ENCODE peak calls at places on chromosomes 6 and 20, in six cellular contexts. One of them, this sample, is unnamed.

GRCh38 chr6:42745083-42745637 is 743 bp downstream of the TBCC start:
- DNase-seq in A549: peak
- DNase-seq in neural progenitor cell: peak
- DNase-seq in omental fat pad: no peak
- DNase-seq in dorsolateral prefrontal cortex: peak
- DNase-seq in cardiac fibroblast: peak
- DNase-seq in this sample: no peak

GRCh38 chr6:149723771-149724417 is 6.0 kb upstream of the LATS1 start:
- DNase-seq in dorsolateral prefrontal cortex: peak
- DNase-seq in A549: peak
- DNase-seq in cardiac fibroblast: peak
- DNase-seq in neural progenitor cell: peak
- DNase-seq in omental fat pad: no peak
- DNase-seq in this sample: peak

GRCh38 chr20:60255866-60256265 is 297.6 kb downstream of the CDH26 start:
- DNase-seq in dorsolateral prefrontal cortex: no peak
- DNase-seq in cardiac fibroblast: no peak
- DNase-seq in neural progenitor cell: no peak
- DNase-seq in A549: no peak
- DNase-seq in omental fat pad: no peak
- DNase-seq in this sample: no peak

GRCh38 chr6:6694825-6695710 is 106.5 kb downstream of the LY86 start:
- DNase-seq in A549: no peak
- DNase-seq in neural progenitor cell: no peak
- DNase-seq in omental fat pad: peak
- DNase-seq in cardiac fibroblast: peak
- DNase-seq in dorsolateral prefrontal cortex: no peak
- DNase-seq in this sample: peak

GRCh38 chr6:56649053-56649769 is 6.5 kb upstream of the DST start:
- DNase-seq in dorsolateral prefrontal cortex: no peak
- DNase-seq in cardiac fibroblast: peak
- DNase-seq in neural progenitor cell: no peak
- DNase-seq in A549: peak
- DNase-seq in omental fat pad: no peak
- DNase-seq in this sample: peak

GRCh38 chr6:116764961-116765841 is at the start of gene FAM162B:
- DNase-seq in A549: peak
- DNase-seq in neural progenitor cell: peak
- DNase-seq in dorsolateral prefrontal cortex: no peak
- DNase-seq in omental fat pad: no peak
- DNase-seq in cardiac fibroblast: peak
- DNase-seq in this sample: no peak

GRCh38 chr20:61753987-61754956 is 311.4 kb downstream of the TAF4 start:
- DNase-seq in neural progenitor cell: no peak
- DNase-seq in dorsolateral prefrontal cortex: no peak
- DNase-seq in A549: no peak
- DNase-seq in omental fat pad: no peak
- DNase-seq in cardiac fibroblast: no peak
- DNase-seq in this sample: no peak

GRCh38 chr20:2585811-2586210 is 49.4 kb downstream of the TMC2 start:
- DNase-seq in dorsolateral prefrontal cortex: no peak
- DNase-seq in omental fat pad: no peak
- DNase-seq in neural progenitor cell: no peak
- DNase-seq in cardiac fibroblast: peak
- DNase-seq in A549: peak
- DNase-seq in this sample: peak

GRCh38 chr6:169848946-169849345 is 97.5 kb downstream of the ERMARD start:
- DNase-seq in cardiac fibroblast: no peak
- DNase-seq in omental fat pad: no peak
- DNase-seq in neural progenitor cell: no peak
- DNase-seq in A549: no peak
- DNase-seq in dorsolateral prefrontal cortex: no peak
- DNase-seq in this sample: no peak

GRCh38 chr20:9112541-9113515 is 43.9 kb downstream of the PLCB4 start:
- DNase-seq in dorsolateral prefrontal cortex: no peak
- DNase-seq in A549: no peak
- DNase-seq in omental fat pad: no peak
- DNase-seq in cardiac fibroblast: peak
- DNase-seq in neural progenitor cell: no peak
- DNase-seq in this sample: peak

GRCh38 chr20:1327241-1327653 is 1.7 kb downstream of the SDCBP2 start:
- DNase-seq in omental fat pad: peak
- DNase-seq in dorsolateral prefrontal cortex: peak
- DNase-seq in neural progenitor cell: no peak
- DNase-seq in cardiac fibroblast: peak
- DNase-seq in A549: no peak
- DNase-seq in this sample: peak

GRCh38 chr6:39193201-39193791 is 36.0 kb downstream of the KCNK5 start:
- DNase-seq in neural progenitor cell: peak
- DNase-seq in cardiac fibroblast: no peak
- DNase-seq in A549: no peak
- DNase-seq in dorsolateral prefrontal cortex: no peak
- DNase-seq in omental fat pad: no peak
- DNase-seq in this sample: no peak

GRCh38 chr20:24589381-24589780 is 120.0 kb downstream of the SYNDIG1 start:
- DNase-seq in omental fat pad: no peak
- DNase-seq in A549: no peak
- DNase-seq in cardiac fibroblast: no peak
- DNase-seq in dorsolateral prefrontal cortex: no peak
- DNase-seq in neural progenitor cell: no peak
- DNase-seq in this sample: no peak

GRCh38 chr6:139380168-139380567 is 5.7 kb upstream of the CITED2 start:
- DNase-seq in omental fat pad: no peak
- DNase-seq in dorsolateral prefrontal cortex: no peak
- DNase-seq in neural progenitor cell: no peak
- DNase-seq in A549: no peak
- DNase-seq in cardiac fibroblast: no peak
- DNase-seq in this sample: no peak

GRCh38 chr20:61766921-61767610 is 298.6 kb downstream of the TAF4 start:
- DNase-seq in neural progenitor cell: no peak
- DNase-seq in cardiac fibroblast: no peak
- DNase-seq in omental fat pad: no peak
- DNase-seq in dorsolateral prefrontal cortex: peak
- DNase-seq in A549: no peak
- DNase-seq in this sample: no peak

GRCh38 chr20:62704341-62704948 is 4.2 kb upstream of the NTSR1 start:
- DNase-seq in omental fat pad: peak
- DNase-seq in A549: peak
- DNase-seq in cardiac fibroblast: peak
- DNase-seq in dorsolateral prefrontal cortex: no peak
- DNase-seq in neural progenitor cell: no peak
- DNase-seq in this sample: peak

DNA sequence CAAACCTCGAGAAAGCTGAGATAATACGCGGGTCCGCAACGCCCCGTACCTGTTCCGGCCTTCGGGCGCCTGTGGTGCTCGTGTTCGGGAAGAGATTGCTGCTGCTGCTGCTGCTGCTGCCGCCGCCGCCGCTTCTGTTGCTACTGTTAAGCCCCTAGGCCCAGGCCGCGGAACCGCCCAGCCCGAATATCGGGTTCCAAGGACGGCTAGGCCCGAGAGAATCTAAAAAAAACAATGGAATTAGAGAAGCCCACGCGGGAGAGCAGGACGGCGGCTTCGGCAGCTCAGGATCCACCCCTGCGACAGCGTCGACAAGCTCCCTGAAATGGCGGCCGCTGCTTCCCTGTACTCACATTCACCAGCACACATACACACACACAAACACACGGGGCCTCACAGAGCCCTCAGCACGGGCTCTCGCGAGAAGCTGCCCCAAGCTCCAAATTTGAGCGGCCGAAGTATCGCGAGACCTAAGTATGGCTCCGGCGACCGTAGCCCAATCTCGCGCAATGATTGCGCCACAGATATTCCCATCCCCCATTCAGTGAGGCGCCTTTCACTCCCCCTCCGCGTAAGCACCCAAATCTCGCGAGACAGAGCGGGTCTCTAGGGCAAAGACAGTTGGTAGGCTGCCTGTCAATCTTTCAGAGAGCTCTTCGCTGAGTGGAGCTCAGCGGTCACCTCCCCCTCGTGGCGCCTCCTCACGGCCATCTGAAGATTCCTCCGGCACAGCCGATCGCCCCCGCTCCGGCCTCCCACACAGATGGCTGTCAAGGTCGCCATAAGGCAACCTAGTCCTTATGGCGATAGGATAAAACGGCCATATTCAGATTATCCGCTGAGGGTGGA is at the start of gene RBM39:
- DNase-seq in neural progenitor cell: peak
- DNase-seq in cardiac fibroblast: peak
- DNase-seq in A549: peak
- DNase-seq in dorsolateral prefrontal cortex: peak
- DNase-seq in omental fat pad: peak
- DNase-seq in this sample: peak
- TF ChIP-seq CTCF in neural progenitor cell: peak
- TF ChIP-seq CTCF in cardiac fibroblast: peak
- TF ChIP-seq CTCF in A549: no peak
- TF ChIP-seq CTCF in dorsolateral prefrontal cortex: peak
- TF ChIP-seq CTCF in omental fat pad: no peak
- TF ChIP-seq CTCF in this sample: peak

GRCh38 chr6:13413906-13414555 is 73.4 kb downstream of the GFOD1 start:
- DNase-seq in dorsolateral prefrontal cortex: peak
- DNase-seq in A549: no peak
- DNase-seq in omental fat pad: no peak
- DNase-seq in cardiac fibroblast: peak
- DNase-seq in neural progenitor cell: peak
- DNase-seq in this sample: no peak
- TF ChIP-seq CTCF in dorsolateral prefrontal cortex: peak
- TF ChIP-seq CTCF in A549: no peak
- TF ChIP-seq CTCF in omental fat pad: no peak
- TF ChIP-seq CTCF in cardiac fibroblast: no peak
- TF ChIP-seq CTCF in neural progenitor cell: no peak
- TF ChIP-seq CTCF in this sample: no peak

GRCh38 chr6:10256113-10256690 is 158.7 kb downstream of the TFAP2A start:
- DNase-seq in A549: no peak
- DNase-seq in omental fat pad: no peak
- DNase-seq in dorsolateral prefrontal cortex: no peak
- DNase-seq in cardiac fibroblast: no peak
- DNase-seq in neural progenitor cell: peak
- DNase-seq in this sample: no peak
- TF ChIP-seq CTCF in A549: no peak
- TF ChIP-seq CTCF in omental fat pad: no peak
- TF ChIP-seq CTCF in dorsolateral prefrontal cortex: peak
- TF ChIP-seq CTCF in cardiac fibroblast: peak
- TF ChIP-seq CTCF in neural progenitor cell: peak
- TF ChIP-seq CTCF in this sample: peak

GRCh38 chr6:32867559-32868256 is 13.7 kb downstream of the PSMB9 start:
- DNase-seq in neural progenitor cell: no peak
- DNase-seq in A549: no peak
- DNase-seq in omental fat pad: no peak
- DNase-seq in cardiac fibroblast: no peak
- DNase-seq in dorsolateral prefrontal cortex: no peak
- DNase-seq in this sample: no peak
- TF ChIP-seq CTCF in neural progenitor cell: no peak
- TF ChIP-seq CTCF in A549: no peak
- TF ChIP-seq CTCF in omental fat pad: no peak
- TF ChIP-seq CTCF in cardiac fibroblast: no peak
- TF ChIP-seq CTCF in dorsolateral prefrontal cortex: no peak
- TF ChIP-seq CTCF in this sample: no peak

GRCh38 chr6:22363166-22363965 is 66.5 kb upstream of the PRL start:
- DNase-seq in omental fat pad: no peak
- DNase-seq in cardiac fibroblast: no peak
- DNase-seq in dorsolateral prefrontal cortex: no peak
- DNase-seq in A549: peak
- DNase-seq in neural progenitor cell: no peak
- DNase-seq in this sample: peak
- TF ChIP-seq CTCF in omental fat pad: no peak
- TF ChIP-seq CTCF in cardiac fibroblast: no peak
- TF ChIP-seq CTCF in dorsolateral prefrontal cortex: no peak
- TF ChIP-seq CTCF in A549: no peak
- TF ChIP-seq CTCF in neural progenitor cell: no peak
- TF ChIP-seq CTCF in this sample: no peak

DNA sequence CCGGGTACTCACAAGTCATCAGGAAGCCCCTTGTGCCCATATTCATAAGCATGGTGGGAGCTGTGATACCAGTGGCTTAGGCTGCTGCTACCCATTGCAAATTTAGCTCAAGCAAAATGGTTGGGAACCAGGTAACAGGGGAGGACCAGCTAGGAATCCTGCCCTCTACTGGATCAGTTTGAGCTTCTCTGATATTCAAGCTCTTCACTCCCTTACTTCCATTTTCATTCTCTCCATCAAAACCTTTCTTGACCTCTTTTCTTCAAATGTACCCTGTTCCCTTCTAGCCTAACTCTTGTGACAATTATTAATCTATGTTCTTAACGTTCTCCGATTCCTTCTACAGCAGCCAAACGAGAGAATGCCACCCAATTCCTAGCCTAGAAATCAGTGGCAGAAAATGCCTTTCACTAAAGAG is 9.7 kb downstream of the NOL7 start:
- DNase-seq in A549: peak
- DNase-seq in cardiac fibroblast: peak
- DNase-seq in neural progenitor cell: peak
- DNase-seq in omental fat pad: no peak
- DNase-seq in dorsolateral prefrontal cortex: no peak
- DNase-seq in this sample: peak
- TF ChIP-seq CTCF in A549: peak
- TF ChIP-seq CTCF in cardiac fibroblast: peak
- TF ChIP-seq CTCF in neural progenitor cell: peak
- TF ChIP-seq CTCF in omental fat pad: no peak
- TF ChIP-seq CTCF in dorsolateral prefrontal cortex: no peak
- TF ChIP-seq CTCF in this sample: peak